ENCODE peak calls at places on chromosome X, in eight cellular contexts. C is HFF-Myc, I is lung, P is psoas muscle, F is hepatocyte, Q is epithelial cell of esophagus, Y is GM13976, T is RWPE1. V is an unnamed sample.

GRCh38 chrX:7926501-7926900 is 712 bp downstream of the PNPLA4 start:
- DNase-seq in C (no peak), I (no peak), P (no peak), F (no peak), Q (peak; percentile 55), Y (no peak), T (peak; percentile 8), V (no peak)

GRCh38 chrX:24357101-24357500 is 3.3 kb upstream of the SUPT20HL1 start:
- DNase-seq in C (no peak), I (no peak), P (no peak), F (no peak), Q (peak; percentile 4), Y (no peak), T (no peak), V (no peak)

GRCh38 chrX:2782778-2783177 is 30.9 kb downstream of the XG start:
- DNase-seq in C (no peak), I (no peak), P (no peak), F (no peak), Q (no peak), Y (no peak), T (no peak), V (no peak)

GRCh38 chrX:55489315-55490009 is at the start of gene USP51:
- DNase-seq in C (no peak), I (peak; percentile 33), P (peak; percentile 56), F (peak; percentile 81), Q (no peak), Y (peak; percentile 56), T (no peak), V (peak; percentile 27)

GRCh38 chrX:154599531-154599930 is 14.6 kb downstream of the CTAG1A start:
- DNase-seq in C (no peak), I (no peak), P (no peak), F (no peak), Q (no peak), Y (no peak), T (no peak), V (no peak)

GRCh38 chrX:18146954-18147353 is 73.7 kb downstream of the BEND2 start:
- DNase-seq in C (no peak), I (no peak), P (no peak), F (peak; percentile 57), Q (peak; percentile 38), Y (no peak), T (peak; percentile 6), V (no peak)

GRCh38 chrX:70089575-70090297 is 27.5 kb downstream of the OTUD6A start:
- DNase-seq in C (no peak), I (no peak), P (no peak), F (no peak), Q (peak; percentile 7), Y (no peak), T (no peak), V (no peak)

GRCh38 chrX:97882306-97882705 is 998.6 kb downstream of the RPA4 start:
- DNase-seq in C (no peak), I (no peak), P (no peak), F (peak; percentile 5), Q (peak; percentile 15), Y (no peak), T (no peak), V (no peak)

GRCh38 chrX:123739474-123739873 is 6.6 kb upstream of the THOC2 start:
- DNase-seq in C (no peak), I (no peak), P (no peak), F (no peak), Q (no peak), Y (no peak), T (no peak), V (no peak)

GRCh38 chrX:50877310-50877709 is 33.2 kb upstream of the BMP15 start:
- DNase-seq in C (peak; percentile 0), I (no peak), P (no peak), F (no peak), Q (peak; percentile 3), Y (no peak), T (no peak), V (no peak)

GRCh38 chrX:115531818-115532403 is 29.1 kb upstream of the PLS3 start:
- DNase-seq in C (peak; percentile 15), I (peak; percentile 32), P (no peak), F (no peak), Q (peak; percentile 42), Y (no peak), T (peak; percentile 15), V (no peak)

GRCh38 chrX:34404386-34405070 is 252.6 kb downstream of the TMEM47 start:
- DNase-seq in C (no peak), I (no peak), P (no peak), F (peak; percentile 19), Q (no peak), Y (no peak), T (no peak), V (no peak)

GRCh38 chrX:776529-777230 is 146.1 kb downstream of the SHOX start:
- DNase-seq in C (no peak), I (no peak), P (no peak), F (peak; percentile 26), Q (no peak), Y (no peak), T (peak; percentile 1), V (no peak)

GRCh38 chrX:49838374-49838773 is 9.3 kb downstream of the PAGE4 start:
- DNase-seq in C (no peak), I (no peak), P (no peak), F (peak; percentile 43), Q (peak; percentile 23), Y (peak; percentile 32), T (peak; percentile 19), V (no peak)

GRCh38 chrX:96417695-96418094 is 266.9 kb upstream of the DIAPH2 start:
- DNase-seq in C (no peak), I (no peak), P (no peak), F (no peak), Q (no peak), Y (no peak), T (no peak), V (no peak)

DNA sequence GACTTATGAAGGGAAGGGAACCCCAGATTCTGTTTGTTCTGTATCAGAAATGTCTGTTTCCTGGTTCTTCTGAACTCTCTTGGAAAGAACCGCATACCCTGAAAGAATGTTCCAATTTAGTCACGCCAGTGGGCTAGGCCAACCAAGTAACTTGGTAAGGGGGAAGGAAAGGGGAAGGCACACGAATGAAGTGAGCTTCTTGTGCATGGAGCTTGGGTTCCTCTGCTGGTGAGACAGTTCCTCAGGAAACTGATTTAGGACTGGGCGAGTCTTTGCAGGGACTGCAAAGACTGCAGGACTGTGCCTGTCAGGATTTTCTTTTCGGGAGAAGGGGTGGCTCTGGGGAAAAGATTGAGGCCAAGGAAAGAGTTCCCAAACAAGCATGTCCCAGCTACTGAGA is 35.6 kb downstream of the FRMPD3 start:
- DNase-seq in C (no peak), I (no peak), P (no peak), F (no peak), Q (peak; percentile 11), Y (no peak), T (no peak), V (no peak)
- TF ChIP-seq CTCF in C (no peak), I (no peak), P (no peak), F (no peak), Q (peak; percentile 46), Y (no peak), T (no peak), V (no peak)

DNA sequence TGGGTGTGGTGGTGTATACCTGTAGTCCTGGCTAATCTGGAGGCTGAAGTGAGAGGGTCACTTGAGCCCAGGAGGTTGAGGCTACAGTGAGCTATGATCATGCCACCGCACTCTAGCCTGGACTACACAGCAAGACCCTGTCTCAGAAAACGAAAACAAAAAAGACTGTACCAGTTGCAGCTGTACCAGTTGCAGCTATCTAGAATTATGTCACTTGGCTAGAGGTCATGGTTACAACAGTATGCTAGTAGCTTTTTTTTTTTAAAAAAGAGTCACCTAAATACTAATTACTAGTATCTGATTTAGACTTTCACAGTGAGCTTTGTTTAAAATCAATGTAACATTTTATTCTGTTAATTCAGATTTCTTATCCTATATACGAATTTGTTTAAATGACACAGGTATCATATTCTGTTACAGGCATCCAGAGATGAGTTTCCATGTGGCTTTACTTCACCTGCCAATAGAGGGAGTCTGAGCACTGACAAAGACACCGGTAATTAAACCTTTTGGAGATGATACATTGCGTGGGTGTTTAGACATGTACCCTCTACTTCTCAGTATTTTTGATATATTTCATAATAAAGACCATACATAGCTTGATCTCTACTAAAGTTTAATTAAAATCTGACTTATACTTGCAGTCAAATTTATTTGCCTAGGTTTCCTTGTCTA is 100.2 kb upstream of the IL13RA1 start:
- DNase-seq in C (no peak), I (no peak), P (no peak), F (no peak), Q (peak; percentile 50), Y (peak; percentile 14), T (peak; percentile 25), V (no peak)
- TF ChIP-seq CTCF in C (peak; percentile 21), I (no peak), P (peak; percentile 44), F (peak; percentile 24), Q (peak; percentile 64), Y (peak; percentile 25), T (peak; percentile 22), V (peak; percentile 17)

GRCh38 chrX:94576367-94577004 is 902.5 kb downstream of the FAM133A start:
- DNase-seq in C (no peak), I (no peak), P (no peak), F (no peak), Q (peak; percentile 2), Y (no peak), T (no peak), V (no peak)
- TF ChIP-seq CTCF in C (no peak), I (no peak), P (no peak), F (peak; percentile 15), Q (peak; percentile 12), Y (no peak), T (no peak), V (peak; percentile 9)

DNA sequence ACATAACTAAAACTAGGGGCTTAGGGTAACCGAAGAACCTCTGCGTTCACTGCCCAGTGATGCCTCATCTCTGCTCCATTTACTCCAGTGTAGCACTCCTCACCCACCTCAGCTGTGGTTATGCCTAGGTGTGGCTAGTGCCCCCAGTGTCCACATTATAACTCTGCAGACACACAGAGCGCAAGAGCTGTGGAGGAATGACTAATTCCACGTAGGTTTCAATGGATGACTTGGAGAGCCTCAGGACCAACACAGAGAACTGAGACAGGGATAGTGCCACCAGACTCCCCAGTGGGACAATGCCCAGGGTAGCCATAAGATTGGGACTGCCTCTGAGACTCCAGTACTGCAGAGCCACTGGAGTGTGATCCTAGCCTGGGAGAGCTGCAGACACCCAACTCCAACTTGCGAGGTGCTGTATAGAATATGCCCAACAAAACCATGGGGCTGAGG is 542.4 kb upstream of the DIPK2B start:
- DNase-seq in C (no peak), I (no peak), P (no peak), F (no peak), Q (peak; percentile 71), Y (no peak), T (peak; percentile 25), V (no peak)
- TF ChIP-seq CTCF in C (peak; percentile 23), I (no peak), P (no peak), F (peak; percentile 3), Q (peak; percentile 35), Y (no peak), T (no peak), V (peak; percentile 23)

GRCh38 chrX:107029752-107030151 is 29.7 kb upstream of the MORC4 start:
- DNase-seq in C (no peak), I (no peak), P (no peak), F (no peak), Q (no peak), Y (no peak), T (no peak), V (no peak)

GRCh38 chrX:107025538-107025937 is 25.5 kb upstream of the MORC4 start:
- DNase-seq in C (no peak), I (no peak), P (no peak), F (peak; percentile 39), Q (peak; percentile 44), Y (peak; percentile 9), T (peak; percentile 21), V (no peak)
- TF ChIP-seq CTCF in C (peak; percentile 40), I (no peak), P (peak; percentile 34), F (peak; percentile 60), Q (peak; percentile 71), Y (peak; percentile 37), T (peak; percentile 61), V (peak; percentile 51)

GRCh38 chrX:137926090-137926489 is 360.2 kb downstream of the ZIC3 start:
- DNase-seq in C (no peak), I (no peak), P (no peak), F (peak; percentile 9), Q (peak; percentile 0), Y (no peak), T (no peak), V (no peak)
- TF ChIP-seq CTCF in C (no peak), I (no peak), P (peak; percentile 17), F (peak; percentile 33), Q (no peak), Y (no peak), T (no peak), V (no peak)